ENCODE peak calls at places on chromosomes 2 and 18, in ten cellular contexts. K, L, F, R, A, Z, P, C, B and Y are unnamed samples.

GRCh38 chr2:236167297-236168109 is 683 bp downstream of the GBX2 start:
- DNase-seq in K (peak; percentile 65), L (no peak), F (peak; percentile 55), R (peak; percentile 51), A (peak; percentile 86), Z (no peak), P (peak; percentile 74), C (no peak), B (no peak), Y (peak; percentile 66)

GRCh38 chr2:168559187-168559586 is 103.1 kb downstream of the CERS6 start:
- DNase-seq in K (peak; percentile 97), L (no peak), F (no peak), R (no peak), A (no peak), Z (no peak), P (no peak), C (no peak), B (no peak), Y (peak; percentile 18)

GRCh38 chr2:137838255-137839092 is 125.8 kb upstream of the HNMT start:
- DNase-seq in K (peak; percentile 53), L (peak; percentile 19), F (peak; percentile 57), R (peak; percentile 33), A (peak; percentile 72), Z (no peak), P (peak; percentile 50), C (peak; percentile 72), B (no peak), Y (peak; percentile 13)

GRCh38 chr18:7535436-7536190 is 31.5 kb upstream of the PTPRM start:
- DNase-seq in K (peak; percentile 32), L (no peak), F (no peak), R (no peak), A (no peak), Z (no peak), P (no peak), C (no peak), B (no peak), Y (no peak)

GRCh38 chr2:232361646-232362045 is 16.9 kb upstream of the ALPP start:
- DNase-seq in K (no peak), L (no peak), F (no peak), R (no peak), A (no peak), Z (no peak), P (no peak), C (no peak), B (no peak), Y (no peak)

GRCh38 chr2:179528576-179529069 is 264.0 kb upstream of the SESTD1 start:
- DNase-seq in K (no peak), L (no peak), F (no peak), R (no peak), A (no peak), Z (no peak), P (no peak), C (no peak), B (no peak), Y (no peak)

GRCh38 chr2:151361674-151362380 is 4.4 kb downstream of the TNFAIP6 start:
- DNase-seq in K (no peak), L (no peak), F (no peak), R (peak; percentile 9), A (no peak), Z (no peak), P (no peak), C (peak; percentile 51), B (no peak), Y (no peak)

GRCh38 chr2:128270306-128271185 is 48.1 kb downstream of the HS6ST1 start:
- DNase-seq in K (no peak), L (no peak), F (no peak), R (no peak), A (no peak), Z (no peak), P (no peak), C (no peak), B (no peak), Y (no peak)

GRCh38 chr2:225416616-225417367 is 17.3 kb downstream of the NYAP2 start:
- DNase-seq in K (no peak), L (no peak), F (no peak), R (no peak), A (no peak), Z (no peak), P (no peak), C (no peak), B (no peak), Y (no peak)

GRCh38 chr2:8544786-8545631 is 136.8 kb upstream of the ID2 start:
- DNase-seq in K (no peak), L (peak; percentile 65), F (peak; percentile 83), R (peak; percentile 43), A (peak; percentile 56), Z (peak; percentile 79), P (no peak), C (peak; percentile 66), B (peak; percentile 68), Y (peak; percentile 85)
- TF ChIP-seq CTCF in K (no peak), L (peak; percentile 70), F (peak; percentile 55), R (peak; percentile 30), A (peak; percentile 55), Z (peak; percentile 46), P (no peak), C (peak; percentile 14), B (peak; percentile 49), Y (peak; percentile 60)

GRCh38 chr2:241773511-241774418 is 2.9 kb upstream of the GAL3ST2 start:
- DNase-seq in K (no peak), L (no peak), F (no peak), R (no peak), A (no peak), Z (no peak), P (no peak), C (no peak), B (no peak), Y (no peak)
- TF ChIP-seq CTCF in K (no peak), L (no peak), F (no peak), R (no peak), A (no peak), Z (no peak), P (no peak), C (no peak), B (no peak), Y (no peak)

DNA sequence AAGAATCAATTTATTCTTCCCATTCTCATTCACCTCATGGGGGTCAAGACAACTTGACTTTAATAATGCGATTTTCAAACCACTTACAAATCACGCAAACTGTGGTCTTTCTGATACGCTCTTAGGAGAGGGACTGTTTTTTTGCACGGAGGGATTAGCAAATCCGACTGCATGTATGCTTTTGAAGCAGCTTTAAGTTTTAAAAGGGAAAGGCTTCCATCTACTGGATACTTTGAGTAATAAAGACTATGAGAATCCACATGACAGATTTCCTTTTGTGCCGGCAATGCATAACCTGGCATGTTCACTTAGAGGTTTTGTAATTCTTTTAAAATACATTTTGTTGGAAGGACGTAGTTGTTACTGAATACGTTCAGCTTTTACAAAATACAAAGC is 322.9 kb upstream of the KCNJ3 start:
- DNase-seq in K (peak; percentile 71), L (no peak), F (peak; percentile 63), R (peak; percentile 9), A (peak; percentile 70), Z (no peak), P (peak; percentile 46), C (peak; percentile 73), B (no peak), Y (no peak)
- TF ChIP-seq CTCF in K (peak; percentile 52), L (peak; percentile 31), F (no peak), R (peak; percentile 79), A (peak; percentile 63), Z (peak; percentile 43), P (no peak), C (peak; percentile 35), B (peak; percentile 46), Y (no peak)

GRCh38 chr2:7127687-7128086 is 210.5 kb downstream of the RNF144A start:
- DNase-seq in K (no peak), L (no peak), F (no peak), R (no peak), A (no peak), Z (no peak), P (no peak), C (no peak), B (no peak), Y (no peak)

GRCh38 chr2:7133521-7133920 is 216.3 kb downstream of the RNF144A start:
- DNase-seq in K (no peak), L (peak; percentile 45), F (peak; percentile 21), R (no peak), A (no peak), Z (no peak), P (no peak), C (no peak), B (no peak), Y (no peak)
- TF ChIP-seq CTCF in K (no peak), L (peak; percentile 70), F (peak; percentile 34), R (no peak), A (no peak), Z (no peak), P (no peak), C (peak; percentile 3), B (no peak), Y (peak; percentile 17)

GRCh38 chr2:177392373-177393246 is at the start of gene AGPS:
- DNase-seq in K (peak; percentile 51), L (peak; percentile 39), F (peak; percentile 71), R (peak; percentile 59), A (peak; percentile 85), Z (peak; percentile 91), P (peak; percentile 72), C (peak; percentile 65), B (peak; percentile 84), Y (peak; percentile 88)
- TF ChIP-seq CTCF in K (no peak), L (no peak), F (no peak), R (no peak), A (peak; percentile 12), Z (no peak), P (no peak), C (peak; percentile 24), B (peak; percentile 49), Y (no peak)

GRCh38 chr2:219457784-219458369 is 23.2 kb downstream of the SPEG start:
- DNase-seq in K (peak; percentile 72), L (no peak), F (no peak), R (no peak), A (peak; percentile 37), Z (peak; percentile 62), P (no peak), C (no peak), B (no peak), Y (no peak)
- TF ChIP-seq CTCF in K (no peak), L (no peak), F (no peak), R (no peak), A (peak; percentile 15), Z (no peak), P (no peak), C (no peak), B (peak; percentile 29), Y (no peak)

GRCh38 chr18:21851327-21851961 is 110.9 kb downstream of the MIB1 start:
- DNase-seq in K (peak; percentile 13), L (no peak), F (peak; percentile 16), R (no peak), A (no peak), Z (no peak), P (peak; percentile 32), C (peak; percentile 54), B (no peak), Y (peak; percentile 2)
- TF ChIP-seq CTCF in K (peak; percentile 27), L (peak; percentile 19), F (peak; percentile 26), R (peak; percentile 50), A (peak; percentile 37), Z (peak; percentile 52), P (no peak), C (peak; percentile 29), B (peak; percentile 60), Y (peak; percentile 15)